ENCODE peak calls at places on chromosomes 12 and 14, in four cellular contexts. J is fibroblast of lung, M is neural progenitor cell, D is A549. N is an unnamed sample.

GRCh38 chr12:30989754-30990153 is 63.2 kb downstream of the TSPAN11 start:
- DNase-seq in J (no peak), M (peak), D (peak), N (no peak)

GRCh38 chr12:90897316-90897715 is 57.7 kb downstream of the CCER1 start:
- DNase-seq in J (no peak), M (no peak), D (no peak), N (no peak)

GRCh38 chr14:75422169-75422568 is 5.7 kb upstream of the JDP2 start:
- DNase-seq in J (peak), M (no peak), D (peak), N (no peak)

GRCh38 chr12:6338955-6339761 is 2.7 kb downstream of the TNFRSF1A start:
- DNase-seq in J (peak), M (no peak), D (no peak), N (no peak)

GRCh38 chr14:79271122-79271521 is 940.2 kb downstream of the DIO2 start:
- DNase-seq in J (no peak), M (no peak), D (no peak), N (no peak)

GRCh38 chr12:2891240-2892053 is 756 bp downstream of the TULP3 start:
- DNase-seq in J (peak), M (peak), D (peak), N (peak)

GRCh38 chr14:31877333-31877798 is 199.7 kb upstream of the ARHGAP5 start:
- DNase-seq in J (peak), M (no peak), D (no peak), N (no peak)

GRCh38 chr14:37559386-37559785 is 35.7 kb downstream of the FOXA1 start:
- DNase-seq in J (no peak), M (no peak), D (no peak), N (no peak)

GRCh38 chr14:38883127-38883526 is 219.9 kb downstream of the SEC23A start:
- DNase-seq in J (no peak), M (no peak), D (no peak), N (no peak)

GRCh38 chr14:100816950-100817901 is 8.7 kb upstream of the MEG3 start:
- DNase-seq in J (no peak), M (no peak), D (no peak), N (no peak)

GRCh38 chr14:69675246-69675583 is 63.8 kb downstream of the SUSD6 start:
- DNase-seq in J (no peak), M (no peak), D (no peak), N (no peak)

GRCh38 chr12:104281636-104282035 is 21.9 kb upstream of the EID3 start:
- DNase-seq in J (no peak), M (no peak), D (no peak), N (no peak)

GRCh38 chr12:3715999-3716398 is 36.9 kb downstream of the CRACR2A start:
- DNase-seq in J (no peak), M (no peak), D (no peak), N (no peak)

GRCh38 chr12:40691913-40692616 is at the start of gene CNTN1:
- DNase-seq in J (peak), M (peak), D (peak), N (peak)

GRCh38 chr12:60489071-60489470 is 893.2 kb downstream of the SLC16A7 start:
- DNase-seq in J (peak), M (no peak), D (no peak), N (no peak)

GRCh38 chr12:92987846-92988621 is 58.9 kb upstream of the EEA1 start:
- DNase-seq in J (no peak), M (peak), D (no peak), N (no peak)

GRCh38 chr14:41609704-41610183 is 3.1 kb downstream of the LRFN5 start:
- DNase-seq in J (peak), M (peak), D (peak), N (peak)

GRCh38 chr12:11697670-11698387 is 48.4 kb downstream of the ETV6 start:
- DNase-seq in J (peak), M (no peak), D (no peak), N (no peak)

GRCh38 chr14:32509632-32510187 is 180.6 kb downstream of the AKAP6 start:
- DNase-seq in J (peak), M (peak), D (peak), N (no peak)

GRCh38 chr12:49868449-49868848 is 25.5 kb upstream of the BCDIN3D start:
- DNase-seq in J (no peak), M (no peak), D (no peak), N (no peak)

GRCh38 chr12:12715459-12716150 is 1.6 kb upstream of the CDKN1B start:
- DNase-seq in J (no peak), M (no peak), D (peak), N (no peak)

GRCh38 chr14:56474419-56475022 is 105.1 kb upstream of the TMEM260 start:
- DNase-seq in J (peak), M (peak), D (peak), N (peak)

GRCh38 chr14:91694643-91695042 is 37.2 kb downstream of the CATSPERB start:
- DNase-seq in J (no peak), M (no peak), D (no peak), N (no peak)

GRCh38 chr12:105825141-105825540 is 313.6 kb downstream of the NUAK1 start:
- DNase-seq in J (no peak), M (no peak), D (no peak), N (no peak)

GRCh38 chr12:66365718-66366485 is 63.6 kb downstream of the HELB start:
- DNase-seq in J (peak), M (no peak), D (no peak), N (no peak)

GRCh38 chr12:49489720-49490119 is 49.1 kb upstream of the KCNH3 start:
- DNase-seq in J (peak), M (no peak), D (no peak), N (no peak)

GRCh38 chr14:57378661-57379060 is 11.7 kb upstream of the NAA30 start:
- DNase-seq in J (peak), M (no peak), D (peak), N (no peak)

GRCh38 chr12:111942557-111942956 is 70.4 kb downstream of the TMEM116 start:
- DNase-seq in J (peak), M (no peak), D (peak), N (no peak)

GRCh38 chr14:47438650-47439140 is 236.7 kb downstream of the MDGA2 start:
- DNase-seq in J (peak), M (no peak), D (no peak), N (no peak)

GRCh38 chr12:58310828-58311273 is 369.5 kb downstream of the ATP23 start:
- DNase-seq in J (peak), M (no peak), D (peak), N (no peak)

GRCh38 chr12:102429755-102430154 is 50.6 kb downstream of the IGF1 start:
- DNase-seq in J (no peak), M (no peak), D (no peak), N (no peak)

GRCh38 chr14:100776681-100777365 is 49.1 kb upstream of the MEG3 start:
- DNase-seq in J (no peak), M (no peak), D (no peak), N (no peak)

GRCh38 chr14:84084056-84084590 is 1445.8 kb upstream of the FLRT2 start:
- DNase-seq in J (no peak), M (no peak), D (no peak), N (no peak)

GRCh38 chr14:103073876-103074698 is 9.9 kb upstream of the LBHD2 start:
- DNase-seq in J (no peak), M (no peak), D (peak), N (no peak)

GRCh38 chr12:6273931-6274687 is 36.4 kb upstream of the PLEKHG6 start:
- DNase-seq in J (no peak), M (peak), D (no peak), N (no peak)

GRCh38 chr12:68958337-68958736 is 25.4 kb upstream of the CPM start:
- DNase-seq in J (no peak), M (no peak), D (no peak), N (no peak)

DNA sequence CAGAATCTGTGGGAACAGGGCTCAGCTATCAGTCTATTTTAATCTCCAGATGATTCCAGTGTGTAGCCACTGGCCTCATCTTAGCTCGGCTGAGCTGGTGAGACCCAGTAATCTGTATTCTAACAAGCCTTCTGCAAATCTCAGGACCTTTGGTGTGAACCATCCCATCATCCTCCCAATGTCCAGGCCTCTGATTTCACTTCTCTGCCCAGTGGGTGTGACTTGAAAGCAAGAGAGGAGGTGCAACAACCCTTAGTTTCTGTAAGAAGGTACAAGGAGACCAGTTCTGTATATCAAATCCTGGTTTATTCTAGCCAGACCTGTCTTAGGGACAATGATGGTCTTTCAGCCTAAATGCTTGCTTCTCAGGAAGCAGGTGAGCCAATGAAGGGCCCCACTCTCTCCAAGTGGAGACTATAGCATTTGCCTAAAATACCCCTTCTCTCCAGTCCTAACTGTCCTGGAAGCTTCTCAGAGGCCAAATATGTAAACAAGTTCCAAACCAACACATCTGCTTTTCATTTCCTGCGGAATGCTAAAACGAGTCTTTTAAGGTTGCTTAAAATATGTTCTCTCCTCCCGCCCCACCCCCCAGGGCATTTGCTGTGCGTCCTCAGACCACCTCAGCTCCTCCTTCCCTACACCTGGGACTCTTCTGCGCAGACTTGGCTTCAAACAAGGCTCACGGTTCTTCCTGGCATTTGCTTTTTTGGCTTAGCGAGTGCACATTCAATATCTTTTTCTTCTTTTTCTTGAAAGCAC is 78.4 kb upstream of the FUT8 start:
- DNase-seq in J (peak), M (no peak), D (no peak), N (no peak)
- H3K4me3 ChIP-seq in J (no peak), M (no peak), D (no peak), N (no peak)

GRCh38 chr12:15563683-15564082 is 225.5 kb downstream of the EPS8 start:
- DNase-seq in J (peak), M (no peak), D (no peak), N (no peak)
- H3K4me2 ChIP-seq in J (peak), M (no peak), D (no peak), N (no peak)

GRCh38 chr12:110566993-110567392 is 16.1 kb downstream of the PPTC7 start:
- DNase-seq in J (no peak), M (no peak), D (no peak), N (no peak)

GRCh38 chr12:110568752-110569151 is 14.4 kb downstream of the PPTC7 start:
- DNase-seq in J (no peak), M (no peak), D (no peak), N (no peak)

GRCh38 chr12:110563702-110564470 is 19.2 kb downstream of the PPTC7 start:
- DNase-seq in J (peak), M (no peak), D (no peak), N (no peak)

GRCh38 chr12:110564471-110564991 is 18.6 kb downstream of the PPTC7 start:
- DNase-seq in J (no peak), M (no peak), D (no peak), N (no peak)

GRCh38 chr12:110565919-110566871 is 16.9 kb downstream of the PPTC7 start:
- DNase-seq in J (no peak), M (no peak), D (no peak), N (no peak)
- H3K27ac ChIP-seq in J (no peak), M (no peak), D (no peak), N (no peak)

DNA sequence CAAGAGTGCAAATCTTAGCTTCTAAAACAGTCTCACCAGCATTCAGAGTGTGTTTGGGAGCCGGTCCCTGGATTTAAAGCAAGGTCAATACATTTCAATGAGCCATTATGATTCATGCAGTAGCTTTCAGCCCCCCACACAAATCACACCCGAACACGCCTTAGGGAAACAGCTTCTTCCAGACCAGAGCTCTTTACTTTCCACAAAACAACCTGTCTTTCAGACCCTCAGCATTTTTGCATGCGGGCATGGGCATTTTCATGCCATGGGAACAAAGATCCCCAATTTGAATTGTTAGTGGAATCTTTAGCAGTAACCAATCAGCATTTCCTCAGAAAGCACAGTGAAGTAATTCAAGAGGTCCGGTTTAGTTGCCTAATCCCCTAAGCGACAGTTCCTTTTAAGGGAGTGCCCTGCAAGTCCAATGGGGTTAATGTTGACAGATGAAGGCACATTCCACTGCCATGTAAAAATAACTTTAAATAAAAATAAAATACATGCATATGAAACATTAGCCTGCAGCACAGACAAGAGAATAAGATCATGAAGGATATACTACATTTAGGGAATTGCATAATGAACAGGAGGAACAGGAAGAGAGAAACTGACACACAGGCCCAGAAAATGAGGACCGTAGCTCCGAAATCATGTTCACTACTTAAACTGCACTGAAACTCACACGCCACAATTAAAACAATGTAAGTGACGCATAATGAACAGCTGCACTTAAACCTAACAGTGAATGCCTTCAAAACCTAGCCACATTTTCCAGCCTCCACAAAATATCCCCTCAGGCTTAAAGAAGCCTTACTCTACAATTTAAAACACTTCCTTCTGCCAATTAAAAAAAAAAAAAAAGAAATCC is 4.0 kb downstream of the VPS37B start:
- DNase-seq in J (peak), M (peak), D (peak), N (peak)
- H3K4me3 ChIP-seq in J (peak), M (peak), D (no peak), N (no peak)